ENCODE peak calls at places on chromosomes 12 and 14, in six cellular contexts. One of them, this sample, is unnamed.
A peak's percentile ranks its signal among the peaks of the same experiment; 100 is the strongest.

GRCh38 chr14:56116128-56116900 is 1.9 kb upstream of the PELI2 start:
- DNase-seq in activated CD4-positive, alpha-beta T cell treated with anti-CD3 and anti-CD28 coated beads, Interleukin-2, amount 50 U/mL, for 4 hours: no peak
- DNase-seq in tibial nerve: peak; percentile 3
- DNase-seq in brain microvascular endothelial cell: no peak
- DNase-seq in left ventricle myocardium superior: no peak
- DNase-seq in activated T-helper 1 cell treated with Interleukin-2 at 50 U/mL for 16 hours: no peak
- DNase-seq in this sample: no peak

GRCh38 chr12:2108166-2108565 is 55.4 kb downstream of the CACNA1C start:
- DNase-seq in tibial nerve: no peak
- DNase-seq in brain microvascular endothelial cell: no peak
- DNase-seq in activated T-helper 1 cell treated with Interleukin-2 at 50 U/mL for 16 hours: no peak
- DNase-seq in left ventricle myocardium superior: no peak
- DNase-seq in activated CD4-positive, alpha-beta T cell treated with anti-CD3 and anti-CD28 coated beads, Interleukin-2, amount 50 U/mL, for 4 hours: no peak
- DNase-seq in this sample: no peak

GRCh38 chr12:78018939-78019338 is 188.2 kb downstream of the NAV3 start:
- DNase-seq in activated CD4-positive, alpha-beta T cell treated with anti-CD3 and anti-CD28 coated beads, Interleukin-2, amount 50 U/mL, for 4 hours: no peak
- DNase-seq in activated T-helper 1 cell treated with Interleukin-2 at 50 U/mL for 16 hours: no peak
- DNase-seq in tibial nerve: no peak
- DNase-seq in left ventricle myocardium superior: no peak
- DNase-seq in brain microvascular endothelial cell: no peak
- DNase-seq in this sample: no peak

GRCh38 chr14:74829238-74829637 is 46.7 kb downstream of the PROX2 start:
- DNase-seq in tibial nerve: no peak
- DNase-seq in activated T-helper 1 cell treated with Interleukin-2 at 50 U/mL for 16 hours: no peak
- DNase-seq in brain microvascular endothelial cell: no peak
- DNase-seq in activated CD4-positive, alpha-beta T cell treated with anti-CD3 and anti-CD28 coated beads, Interleukin-2, amount 50 U/mL, for 4 hours: no peak
- DNase-seq in left ventricle myocardium superior: no peak
- DNase-seq in this sample: no peak

GRCh38 chr12:132465269-132466190 is 24.4 kb upstream of the FBRSL1 start:
- DNase-seq in activated CD4-positive, alpha-beta T cell treated with anti-CD3 and anti-CD28 coated beads, Interleukin-2, amount 50 U/mL, for 4 hours: no peak
- DNase-seq in brain microvascular endothelial cell: no peak
- DNase-seq in activated T-helper 1 cell treated with Interleukin-2 at 50 U/mL for 16 hours: no peak
- DNase-seq in left ventricle myocardium superior: no peak
- DNase-seq in tibial nerve: no peak
- DNase-seq in this sample: no peak

GRCh38 chr14:71730471-71730870 is 201.8 kb upstream of the RGS6 start:
- DNase-seq in tibial nerve: no peak
- DNase-seq in activated T-helper 1 cell treated with Interleukin-2 at 50 U/mL for 16 hours: no peak
- DNase-seq in activated CD4-positive, alpha-beta T cell treated with anti-CD3 and anti-CD28 coated beads, Interleukin-2, amount 50 U/mL, for 4 hours: no peak
- DNase-seq in left ventricle myocardium superior: no peak
- DNase-seq in brain microvascular endothelial cell: peak; percentile 34
- DNase-seq in this sample: no peak

GRCh38 chr12:126021675-126022074 is 956.4 kb downstream of the AACS start:
- DNase-seq in left ventricle myocardium superior: no peak
- DNase-seq in tibial nerve: no peak
- DNase-seq in brain microvascular endothelial cell: no peak
- DNase-seq in activated T-helper 1 cell treated with Interleukin-2 at 50 U/mL for 16 hours: no peak
- DNase-seq in activated CD4-positive, alpha-beta T cell treated with anti-CD3 and anti-CD28 coated beads, Interleukin-2, amount 50 U/mL, for 4 hours: no peak
- DNase-seq in this sample: no peak

GRCh38 chr12:9799961-9800360 is 27.3 kb upstream of the KLRF1 start:
- DNase-seq in tibial nerve: no peak
- DNase-seq in activated T-helper 1 cell treated with Interleukin-2 at 50 U/mL for 16 hours: no peak
- DNase-seq in brain microvascular endothelial cell: no peak
- DNase-seq in activated CD4-positive, alpha-beta T cell treated with anti-CD3 and anti-CD28 coated beads, Interleukin-2, amount 50 U/mL, for 4 hours: no peak
- DNase-seq in left ventricle myocardium superior: no peak
- DNase-seq in this sample: no peak

GRCh38 chr14:105168979-105169507 is 467 bp upstream of the JAG2 start:
- DNase-seq in activated T-helper 1 cell treated with Interleukin-2 at 50 U/mL for 16 hours: no peak
- DNase-seq in brain microvascular endothelial cell: no peak
- DNase-seq in left ventricle myocardium superior: peak; percentile 62
- DNase-seq in tibial nerve: no peak
- DNase-seq in activated CD4-positive, alpha-beta T cell treated with anti-CD3 and anti-CD28 coated beads, Interleukin-2, amount 50 U/mL, for 4 hours: peak; percentile 45
- DNase-seq in this sample: no peak

GRCh38 chr12:108475396-108475795 is 39.7 kb upstream of the FICD start:
- DNase-seq in brain microvascular endothelial cell: no peak
- DNase-seq in activated T-helper 1 cell treated with Interleukin-2 at 50 U/mL for 16 hours: no peak
- DNase-seq in tibial nerve: no peak
- DNase-seq in activated CD4-positive, alpha-beta T cell treated with anti-CD3 and anti-CD28 coated beads, Interleukin-2, amount 50 U/mL, for 4 hours: no peak
- DNase-seq in left ventricle myocardium superior: no peak
- DNase-seq in this sample: no peak

GRCh38 chr14:90344285-90344684 is 12.5 kb upstream of the NRDE2 start:
- DNase-seq in brain microvascular endothelial cell: no peak
- DNase-seq in activated T-helper 1 cell treated with Interleukin-2 at 50 U/mL for 16 hours: no peak
- DNase-seq in tibial nerve: no peak
- DNase-seq in left ventricle myocardium superior: no peak
- DNase-seq in activated CD4-positive, alpha-beta T cell treated with anti-CD3 and anti-CD28 coated beads, Interleukin-2, amount 50 U/mL, for 4 hours: no peak
- DNase-seq in this sample: no peak

GRCh38 chr12:5945071-5946008 is at the start of gene ANO2:
- DNase-seq in brain microvascular endothelial cell: no peak
- DNase-seq in activated T-helper 1 cell treated with Interleukin-2 at 50 U/mL for 16 hours: no peak
- DNase-seq in activated CD4-positive, alpha-beta T cell treated with anti-CD3 and anti-CD28 coated beads, Interleukin-2, amount 50 U/mL, for 4 hours: no peak
- DNase-seq in left ventricle myocardium superior: peak; percentile 40
- DNase-seq in tibial nerve: no peak
- DNase-seq in this sample: no peak

GRCh38 chr12:30847259-30847658 is 79.3 kb upstream of the TSPAN11 start:
- DNase-seq in tibial nerve: peak; percentile 39
- DNase-seq in brain microvascular endothelial cell: peak; percentile 70
- DNase-seq in left ventricle myocardium superior: no peak
- DNase-seq in activated T-helper 1 cell treated with Interleukin-2 at 50 U/mL for 16 hours: no peak
- DNase-seq in activated CD4-positive, alpha-beta T cell treated with anti-CD3 and anti-CD28 coated beads, Interleukin-2, amount 50 U/mL, for 4 hours: no peak
- DNase-seq in this sample: no peak

GRCh38 chr12:50934981-50935807 is 17.1 kb upstream of the HIGD1C start:
- DNase-seq in activated T-helper 1 cell treated with Interleukin-2 at 50 U/mL for 16 hours: no peak
- DNase-seq in left ventricle myocardium superior: no peak
- DNase-seq in activated CD4-positive, alpha-beta T cell treated with anti-CD3 and anti-CD28 coated beads, Interleukin-2, amount 50 U/mL, for 4 hours: no peak
- DNase-seq in tibial nerve: no peak
- DNase-seq in brain microvascular endothelial cell: no peak
- DNase-seq in this sample: no peak

GRCh38 chr14:23639048-23639890 is 3.1 kb downstream of the DHRS2 start:
- DNase-seq in activated CD4-positive, alpha-beta T cell treated with anti-CD3 and anti-CD28 coated beads, Interleukin-2, amount 50 U/mL, for 4 hours: no peak
- DNase-seq in tibial nerve: no peak
- DNase-seq in brain microvascular endothelial cell: no peak
- DNase-seq in left ventricle myocardium superior: no peak
- DNase-seq in activated T-helper 1 cell treated with Interleukin-2 at 50 U/mL for 16 hours: no peak
- DNase-seq in this sample: no peak

GRCh38 chr12:111209779-111210178 is 159.1 kb downstream of the PHETA1 start:
- DNase-seq in activated T-helper 1 cell treated with Interleukin-2 at 50 U/mL for 16 hours: no peak
- DNase-seq in tibial nerve: no peak
- DNase-seq in brain microvascular endothelial cell: no peak
- DNase-seq in left ventricle myocardium superior: no peak
- DNase-seq in activated CD4-positive, alpha-beta T cell treated with anti-CD3 and anti-CD28 coated beads, Interleukin-2, amount 50 U/mL, for 4 hours: no peak
- DNase-seq in this sample: no peak

GRCh38 chr14:61064866-61065265 is 83.8 kb downstream of the SLC38A6 start:
- DNase-seq in tibial nerve: no peak
- DNase-seq in brain microvascular endothelial cell: no peak
- DNase-seq in activated CD4-positive, alpha-beta T cell treated with anti-CD3 and anti-CD28 coated beads, Interleukin-2, amount 50 U/mL, for 4 hours: no peak
- DNase-seq in left ventricle myocardium superior: no peak
- DNase-seq in activated T-helper 1 cell treated with Interleukin-2 at 50 U/mL for 16 hours: no peak
- DNase-seq in this sample: no peak

GRCh38 chr12:124369055-124369900 is 74.4 kb downstream of the RFLNA start:
- DNase-seq in brain microvascular endothelial cell: peak; percentile 74
- DNase-seq in activated CD4-positive, alpha-beta T cell treated with anti-CD3 and anti-CD28 coated beads, Interleukin-2, amount 50 U/mL, for 4 hours: no peak
- DNase-seq in left ventricle myocardium superior: peak; percentile 97
- DNase-seq in tibial nerve: peak; percentile 83
- DNase-seq in activated T-helper 1 cell treated with Interleukin-2 at 50 U/mL for 16 hours: no peak
- DNase-seq in this sample: no peak

GRCh38 chr12:46450279-46450748 is 77.7 kb upstream of the SLC38A2 start:
- DNase-seq in tibial nerve: peak; percentile 59
- DNase-seq in activated CD4-positive, alpha-beta T cell treated with anti-CD3 and anti-CD28 coated beads, Interleukin-2, amount 50 U/mL, for 4 hours: no peak
- DNase-seq in left ventricle myocardium superior: peak; percentile 84
- DNase-seq in brain microvascular endothelial cell: no peak
- DNase-seq in activated T-helper 1 cell treated with Interleukin-2 at 50 U/mL for 16 hours: no peak
- DNase-seq in this sample: no peak

GRCh38 chr12:6326316-6326959 is 15.4 kb downstream of the TNFRSF1A start:
- DNase-seq in left ventricle myocardium superior: peak; percentile 68
- DNase-seq in activated CD4-positive, alpha-beta T cell treated with anti-CD3 and anti-CD28 coated beads, Interleukin-2, amount 50 U/mL, for 4 hours: no peak
- DNase-seq in brain microvascular endothelial cell: peak; percentile 44
- DNase-seq in activated T-helper 1 cell treated with Interleukin-2 at 50 U/mL for 16 hours: no peak
- DNase-seq in tibial nerve: no peak
- DNase-seq in this sample: no peak

GRCh38 chr14:56310643-56311042 is 192.4 kb downstream of the PELI2 start:
- DNase-seq in activated T-helper 1 cell treated with Interleukin-2 at 50 U/mL for 16 hours: no peak
- DNase-seq in brain microvascular endothelial cell: peak; percentile 38
- DNase-seq in tibial nerve: no peak
- DNase-seq in activated CD4-positive, alpha-beta T cell treated with anti-CD3 and anti-CD28 coated beads, Interleukin-2, amount 50 U/mL, for 4 hours: no peak
- DNase-seq in left ventricle myocardium superior: no peak
- DNase-seq in this sample: no peak

GRCh38 chr14:100882991-100883788 is 20.3 kb downstream of the RTL1 start:
- DNase-seq in left ventricle myocardium superior: peak; percentile 26
- DNase-seq in brain microvascular endothelial cell: no peak
- DNase-seq in activated CD4-positive, alpha-beta T cell treated with anti-CD3 and anti-CD28 coated beads, Interleukin-2, amount 50 U/mL, for 4 hours: no peak
- DNase-seq in tibial nerve: no peak
- DNase-seq in activated T-helper 1 cell treated with Interleukin-2 at 50 U/mL for 16 hours: no peak
- DNase-seq in this sample: no peak

GRCh38 chr14:93980464-93981201 is 4.3 kb upstream of the ASB2 start:
- DNase-seq in brain microvascular endothelial cell: no peak
- DNase-seq in activated CD4-positive, alpha-beta T cell treated with anti-CD3 and anti-CD28 coated beads, Interleukin-2, amount 50 U/mL, for 4 hours: no peak
- DNase-seq in tibial nerve: no peak
- DNase-seq in left ventricle myocardium superior: peak; percentile 91
- DNase-seq in activated T-helper 1 cell treated with Interleukin-2 at 50 U/mL for 16 hours: no peak
- DNase-seq in this sample: no peak

GRCh38 chr14:26204954-26205479 is 392.8 kb downstream of the NOVA1 start:
- DNase-seq in tibial nerve: peak; percentile 36
- DNase-seq in left ventricle myocardium superior: peak; percentile 69
- DNase-seq in brain microvascular endothelial cell: no peak
- DNase-seq in activated CD4-positive, alpha-beta T cell treated with anti-CD3 and anti-CD28 coated beads, Interleukin-2, amount 50 U/mL, for 4 hours: no peak
- DNase-seq in activated T-helper 1 cell treated with Interleukin-2 at 50 U/mL for 16 hours: no peak
- DNase-seq in this sample: no peak

GRCh38 chr12:73898645-73899044 is 639.0 kb upstream of the ATXN7L3B start:
- DNase-seq in activated T-helper 1 cell treated with Interleukin-2 at 50 U/mL for 16 hours: no peak
- DNase-seq in left ventricle myocardium superior: no peak
- DNase-seq in tibial nerve: no peak
- DNase-seq in activated CD4-positive, alpha-beta T cell treated with anti-CD3 and anti-CD28 coated beads, Interleukin-2, amount 50 U/mL, for 4 hours: no peak
- DNase-seq in brain microvascular endothelial cell: no peak
- DNase-seq in this sample: no peak

GRCh38 chr12:51020448-51021182 is 5.6 kb downstream of the SLC11A2 start:
- DNase-seq in left ventricle myocardium superior: no peak
- DNase-seq in tibial nerve: no peak
- DNase-seq in activated CD4-positive, alpha-beta T cell treated with anti-CD3 and anti-CD28 coated beads, Interleukin-2, amount 50 U/mL, for 4 hours: no peak
- DNase-seq in brain microvascular endothelial cell: no peak
- DNase-seq in activated T-helper 1 cell treated with Interleukin-2 at 50 U/mL for 16 hours: no peak
- DNase-seq in this sample: no peak

GRCh38 chr12:122368361-122369073 is 54.0 kb downstream of the CLIP1 start:
- DNase-seq in brain microvascular endothelial cell: peak; percentile 53
- DNase-seq in tibial nerve: no peak
- DNase-seq in activated T-helper 1 cell treated with Interleukin-2 at 50 U/mL for 16 hours: no peak
- DNase-seq in activated CD4-positive, alpha-beta T cell treated with anti-CD3 and anti-CD28 coated beads, Interleukin-2, amount 50 U/mL, for 4 hours: no peak
- DNase-seq in left ventricle myocardium superior: no peak
- DNase-seq in this sample: no peak

GRCh38 chr12:50614167-50614762 is 109.5 kb downstream of the DIP2B start:
- DNase-seq in activated T-helper 1 cell treated with Interleukin-2 at 50 U/mL for 16 hours: no peak
- DNase-seq in tibial nerve: no peak
- DNase-seq in brain microvascular endothelial cell: peak; percentile 82
- DNase-seq in left ventricle myocardium superior: no peak
- DNase-seq in activated CD4-positive, alpha-beta T cell treated with anti-CD3 and anti-CD28 coated beads, Interleukin-2, amount 50 U/mL, for 4 hours: no peak
- DNase-seq in this sample: no peak

GRCh38 chr12:53048033-53048779 is 1.7 kb upstream of the TNS2 start:
- DNase-seq in left ventricle myocardium superior: peak; percentile 89
- DNase-seq in activated T-helper 1 cell treated with Interleukin-2 at 50 U/mL for 16 hours: no peak
- DNase-seq in activated CD4-positive, alpha-beta T cell treated with anti-CD3 and anti-CD28 coated beads, Interleukin-2, amount 50 U/mL, for 4 hours: no peak
- DNase-seq in brain microvascular endothelial cell: no peak
- DNase-seq in tibial nerve: peak; percentile 31
- DNase-seq in this sample: no peak

GRCh38 chr14:21084988-21085853 is 13.2 kb downstream of the ZNF219 start:
- DNase-seq in brain microvascular endothelial cell: peak; percentile 56
- DNase-seq in activated CD4-positive, alpha-beta T cell treated with anti-CD3 and anti-CD28 coated beads, Interleukin-2, amount 50 U/mL, for 4 hours: no peak
- DNase-seq in tibial nerve: no peak
- DNase-seq in activated T-helper 1 cell treated with Interleukin-2 at 50 U/mL for 16 hours: no peak
- DNase-seq in left ventricle myocardium superior: peak; percentile 70
- DNase-seq in this sample: no peak

GRCh38 chr12:110861729-110862128 is 14.9 kb downstream of the CCDC63 start:
- DNase-seq in tibial nerve: no peak
- DNase-seq in activated CD4-positive, alpha-beta T cell treated with anti-CD3 and anti-CD28 coated beads, Interleukin-2, amount 50 U/mL, for 4 hours: no peak
- DNase-seq in brain microvascular endothelial cell: no peak
- DNase-seq in left ventricle myocardium superior: no peak
- DNase-seq in activated T-helper 1 cell treated with Interleukin-2 at 50 U/mL for 16 hours: no peak
- DNase-seq in this sample: no peak

GRCh38 chr12:99029502-99030271 is 384.6 kb downstream of the APAF1 start:
- DNase-seq in brain microvascular endothelial cell: no peak
- DNase-seq in activated CD4-positive, alpha-beta T cell treated with anti-CD3 and anti-CD28 coated beads, Interleukin-2, amount 50 U/mL, for 4 hours: no peak
- DNase-seq in left ventricle myocardium superior: no peak
- DNase-seq in activated T-helper 1 cell treated with Interleukin-2 at 50 U/mL for 16 hours: no peak
- DNase-seq in tibial nerve: no peak
- DNase-seq in this sample: no peak

GRCh38 chr14:54300881-54301280 is 95.9 kb upstream of the CDKN3 start:
- DNase-seq in tibial nerve: no peak
- DNase-seq in activated T-helper 1 cell treated with Interleukin-2 at 50 U/mL for 16 hours: no peak
- DNase-seq in brain microvascular endothelial cell: no peak
- DNase-seq in left ventricle myocardium superior: no peak
- DNase-seq in activated CD4-positive, alpha-beta T cell treated with anti-CD3 and anti-CD28 coated beads, Interleukin-2, amount 50 U/mL, for 4 hours: no peak
- DNase-seq in this sample: no peak

GRCh38 chr12:78249578-78249977 is 418.9 kb downstream of the NAV3 start:
- DNase-seq in activated CD4-positive, alpha-beta T cell treated with anti-CD3 and anti-CD28 coated beads, Interleukin-2, amount 50 U/mL, for 4 hours: no peak
- DNase-seq in tibial nerve: no peak
- DNase-seq in left ventricle myocardium superior: no peak
- DNase-seq in activated T-helper 1 cell treated with Interleukin-2 at 50 U/mL for 16 hours: no peak
- DNase-seq in brain microvascular endothelial cell: no peak
- DNase-seq in this sample: no peak

GRCh38 chr14:93951798-93952540 is 24.4 kb downstream of the ASB2 start:
- DNase-seq in activated CD4-positive, alpha-beta T cell treated with anti-CD3 and anti-CD28 coated beads, Interleukin-2, amount 50 U/mL, for 4 hours: no peak
- DNase-seq in activated T-helper 1 cell treated with Interleukin-2 at 50 U/mL for 16 hours: no peak
- DNase-seq in brain microvascular endothelial cell: no peak
- DNase-seq in left ventricle myocardium superior: peak; percentile 16
- DNase-seq in tibial nerve: no peak
- DNase-seq in this sample: no peak

GRCh38 chr12:50659690-50660424 is 104.0 kb upstream of the ATF1 start:
- DNase-seq in left ventricle myocardium superior: no peak
- DNase-seq in brain microvascular endothelial cell: no peak
- DNase-seq in tibial nerve: no peak
- DNase-seq in activated T-helper 1 cell treated with Interleukin-2 at 50 U/mL for 16 hours: no peak
- DNase-seq in activated CD4-positive, alpha-beta T cell treated with anti-CD3 and anti-CD28 coated beads, Interleukin-2, amount 50 U/mL, for 4 hours: no peak
- DNase-seq in this sample: no peak